ENCODE peak calls at places on chromosomes 11 and 22, in six cellular contexts. One of them, this sample, is unnamed.

GRCh38 chr11:67304511-67305113 is 1.3 kb downstream of the SSH3 start:
- DNase-seq in mammary epithelial cell: no peak
- DNase-seq in kidney epithelial cell: no peak
- DNase-seq in Caco-2: no peak
- DNase-seq in AG04450: no peak
- DNase-seq in bronchial epithelial cell: no peak
- DNase-seq in this sample: no peak

GRCh38 chr11:63920126-63920869 is 3.3 kb upstream of the RCOR2 start:
- DNase-seq in mammary epithelial cell: no peak
- DNase-seq in kidney epithelial cell: no peak
- DNase-seq in Caco-2: no peak
- DNase-seq in AG04450: no peak
- DNase-seq in bronchial epithelial cell: no peak
- DNase-seq in this sample: no peak

GRCh38 chr11:72228229-72228843 is 3.8 kb downstream of the INPPL1 start:
- DNase-seq in mammary epithelial cell: peak; percentile 34
- DNase-seq in kidney epithelial cell: no peak
- DNase-seq in Caco-2: no peak
- DNase-seq in AG04450: no peak
- DNase-seq in bronchial epithelial cell: no peak
- DNase-seq in this sample: no peak

GRCh38 chr11:124085583-124085982 is 29.7 kb upstream of the VWA5A start:
- DNase-seq in mammary epithelial cell: peak; percentile 66
- DNase-seq in kidney epithelial cell: no peak
- DNase-seq in Caco-2: no peak
- DNase-seq in AG04450: no peak
- DNase-seq in bronchial epithelial cell: peak; percentile 73
- DNase-seq in this sample: peak; percentile 9

GRCh38 chr11:126246636-126247035 is 22.1 kb downstream of the SRPRA start:
- DNase-seq in mammary epithelial cell: no peak
- DNase-seq in kidney epithelial cell: no peak
- DNase-seq in Caco-2: no peak
- DNase-seq in AG04450: no peak
- DNase-seq in bronchial epithelial cell: no peak
- DNase-seq in this sample: no peak

GRCh38 chr22:49969751-49970527 is 9.4 kb downstream of the PIM3 start:
- DNase-seq in mammary epithelial cell: no peak
- DNase-seq in kidney epithelial cell: no peak
- DNase-seq in Caco-2: no peak
- DNase-seq in AG04450: no peak
- DNase-seq in bronchial epithelial cell: no peak
- DNase-seq in this sample: no peak

GRCh38 chr11:8567597-8568198 is 26.3 kb downstream of the STK33 start:
- DNase-seq in mammary epithelial cell: peak; percentile 65
- DNase-seq in kidney epithelial cell: peak; percentile 7
- DNase-seq in Caco-2: no peak
- DNase-seq in AG04450: no peak
- DNase-seq in bronchial epithelial cell: peak; percentile 88
- DNase-seq in this sample: peak; percentile 3

GRCh38 chr11:72127923-72128322 is 7.6 kb upstream of the FOLR3 start:
- DNase-seq in mammary epithelial cell: no peak
- DNase-seq in kidney epithelial cell: no peak
- DNase-seq in Caco-2: no peak
- DNase-seq in AG04450: no peak
- DNase-seq in bronchial epithelial cell: no peak
- DNase-seq in this sample: no peak

GRCh38 chr22:24434472-24435322 is 7.3 kb downstream of the ADORA2A start:
- DNase-seq in mammary epithelial cell: no peak
- DNase-seq in kidney epithelial cell: no peak
- DNase-seq in Caco-2: no peak
- DNase-seq in AG04450: no peak
- DNase-seq in bronchial epithelial cell: no peak
- DNase-seq in this sample: no peak

GRCh38 chr11:8039530-8040260 is 41.3 kb upstream of the TUB start:
- DNase-seq in mammary epithelial cell: no peak
- DNase-seq in kidney epithelial cell: no peak
- DNase-seq in Caco-2: no peak
- DNase-seq in AG04450: no peak
- DNase-seq in bronchial epithelial cell: no peak
- DNase-seq in this sample: no peak

GRCh38 chr22:21443057-21443734 is 24.0 kb upstream of the TMEM191C start:
- DNase-seq in mammary epithelial cell: no peak
- DNase-seq in kidney epithelial cell: no peak
- DNase-seq in Caco-2: peak; percentile 0
- DNase-seq in AG04450: no peak
- DNase-seq in bronchial epithelial cell: no peak
- DNase-seq in this sample: no peak

GRCh38 chr11:85721191-85721590 is 35.2 kb upstream of the CCDC89 start:
- DNase-seq in mammary epithelial cell: no peak
- DNase-seq in kidney epithelial cell: no peak
- DNase-seq in Caco-2: no peak
- DNase-seq in AG04450: no peak
- DNase-seq in bronchial epithelial cell: no peak
- DNase-seq in this sample: no peak

GRCh38 chr22:28497188-28497587 is 182.5 kb downstream of the TTC28 start:
- DNase-seq in mammary epithelial cell: no peak
- DNase-seq in kidney epithelial cell: no peak
- DNase-seq in Caco-2: no peak
- DNase-seq in AG04450: no peak
- DNase-seq in bronchial epithelial cell: peak; percentile 15
- DNase-seq in this sample: no peak

GRCh38 chr11:34433899-34434298 is 4.8 kb upstream of the CAT start:
- DNase-seq in mammary epithelial cell: no peak
- DNase-seq in kidney epithelial cell: no peak
- DNase-seq in Caco-2: no peak
- DNase-seq in AG04450: no peak
- DNase-seq in bronchial epithelial cell: peak; percentile 80
- DNase-seq in this sample: no peak

GRCh38 chr11:122633219-122633829 is 22.2 kb upstream of the UBASH3B start:
- DNase-seq in mammary epithelial cell: peak; percentile 49
- DNase-seq in kidney epithelial cell: no peak
- DNase-seq in Caco-2: peak; percentile 58
- DNase-seq in AG04450: no peak
- DNase-seq in bronchial epithelial cell: peak; percentile 58
- DNase-seq in this sample: peak; percentile 61

GRCh38 chr11:68498313-68498712 is 37.8 kb downstream of the PPP6R3 start:
- DNase-seq in mammary epithelial cell: no peak
- DNase-seq in kidney epithelial cell: no peak
- DNase-seq in Caco-2: no peak
- DNase-seq in AG04450: no peak
- DNase-seq in bronchial epithelial cell: no peak
- DNase-seq in this sample: no peak

GRCh38 chr11:77557553-77557952 is 32.2 kb upstream of the AQP11 start:
- DNase-seq in mammary epithelial cell: no peak
- DNase-seq in kidney epithelial cell: no peak
- DNase-seq in Caco-2: peak; percentile 43
- DNase-seq in AG04450: no peak
- DNase-seq in bronchial epithelial cell: peak; percentile 10
- DNase-seq in this sample: no peak

GRCh38 chr11:55942785-55943392 is 6.7 kb upstream of the OR5I1 start:
- DNase-seq in mammary epithelial cell: peak; percentile 16
- DNase-seq in kidney epithelial cell: no peak
- DNase-seq in Caco-2: peak; percentile 57
- DNase-seq in AG04450: no peak
- DNase-seq in bronchial epithelial cell: peak; percentile 61
- DNase-seq in this sample: no peak

GRCh38 chr11:71284525-71285092 is 32.2 kb upstream of the SHANK2 start:
- DNase-seq in mammary epithelial cell: no peak
- DNase-seq in kidney epithelial cell: no peak
- DNase-seq in Caco-2: no peak
- DNase-seq in AG04450: no peak
- DNase-seq in bronchial epithelial cell: no peak
- DNase-seq in this sample: no peak

GRCh38 chr11:132111781-132112380 is 741.5 kb downstream of the NTM start:
- DNase-seq in mammary epithelial cell: peak; percentile 75
- DNase-seq in kidney epithelial cell: peak; percentile 49
- DNase-seq in Caco-2: no peak
- DNase-seq in AG04450: peak; percentile 73
- DNase-seq in bronchial epithelial cell: peak; percentile 78
- DNase-seq in this sample: peak; percentile 91

GRCh38 chr11:93614111-93614784 is 47.2 kb upstream of the CEP295 start:
- DNase-seq in mammary epithelial cell: no peak
- DNase-seq in kidney epithelial cell: no peak
- DNase-seq in Caco-2: peak; percentile 38
- DNase-seq in AG04450: no peak
- DNase-seq in bronchial epithelial cell: no peak
- DNase-seq in this sample: no peak

GRCh38 chr11:47944555-47945128 is 35.7 kb upstream of the PTPRJ start:
- DNase-seq in mammary epithelial cell: peak; percentile 24
- DNase-seq in kidney epithelial cell: no peak
- DNase-seq in Caco-2: no peak
- DNase-seq in AG04450: no peak
- DNase-seq in bronchial epithelial cell: peak; percentile 57
- DNase-seq in this sample: no peak

GRCh38 chr22:49717322-49717919 is 110.3 kb downstream of the BRD1 start:
- DNase-seq in mammary epithelial cell: no peak
- DNase-seq in kidney epithelial cell: no peak
- DNase-seq in Caco-2: no peak
- DNase-seq in AG04450: no peak
- DNase-seq in bronchial epithelial cell: no peak
- DNase-seq in this sample: no peak

GRCh38 chr11:132114185-132114584 is 743.8 kb downstream of the NTM start:
- DNase-seq in mammary epithelial cell: no peak
- DNase-seq in kidney epithelial cell: no peak
- DNase-seq in Caco-2: peak; percentile 53
- DNase-seq in AG04450: no peak
- DNase-seq in bronchial epithelial cell: peak; percentile 35
- DNase-seq in this sample: no peak

GRCh38 chr11:64876226-64876750 is 2.1 kb downstream of the EHD1 start:
- DNase-seq in mammary epithelial cell: no peak
- DNase-seq in kidney epithelial cell: no peak
- DNase-seq in Caco-2: no peak
- DNase-seq in AG04450: no peak
- DNase-seq in bronchial epithelial cell: no peak
- DNase-seq in this sample: no peak

GRCh38 chr11:74139151-74139918 is 31.5 kb downstream of the C2CD3 start:
- DNase-seq in mammary epithelial cell: no peak
- DNase-seq in kidney epithelial cell: no peak
- DNase-seq in Caco-2: no peak
- DNase-seq in AG04450: no peak
- DNase-seq in bronchial epithelial cell: no peak
- DNase-seq in this sample: no peak

GRCh38 chr11:6825333-6825744 is 20.1 kb upstream of the OR10A5 start:
- DNase-seq in mammary epithelial cell: peak; percentile 13
- DNase-seq in kidney epithelial cell: no peak
- DNase-seq in Caco-2: no peak
- DNase-seq in AG04450: no peak
- DNase-seq in bronchial epithelial cell: peak; percentile 17
- DNase-seq in this sample: no peak

GRCh38 chr22:32996702-32997101 is 61.5 kb downstream of the SYN3 start:
- DNase-seq in mammary epithelial cell: peak; percentile 83
- DNase-seq in kidney epithelial cell: no peak
- DNase-seq in Caco-2: no peak
- DNase-seq in AG04450: no peak
- DNase-seq in bronchial epithelial cell: peak; percentile 87
- DNase-seq in this sample: no peak
- H3K4me3 ChIP-seq in mammary epithelial cell: no peak overlapping the region
- H3K4me3 ChIP-seq in kidney epithelial cell: no peak overlapping the region
- H3K4me3 ChIP-seq in Caco-2: no peak overlapping the region
- H3K4me3 ChIP-seq in AG04450: no peak overlapping the region
- H3K4me3 ChIP-seq in bronchial epithelial cell: no peak overlapping the region
- H3K4me3 ChIP-seq in this sample: no peak overlapping the region

GRCh38 chr22:41963453-41964105 is 5.7 kb upstream of the SEPTIN3 start:
- DNase-seq in mammary epithelial cell: no peak
- DNase-seq in kidney epithelial cell: no peak
- DNase-seq in Caco-2: no peak
- DNase-seq in AG04450: no peak
- DNase-seq in bronchial epithelial cell: no peak
- DNase-seq in this sample: peak; percentile 72

GRCh38 chr22:41952713-41953112 is 763 bp downstream of the SMIM45 start:
- DNase-seq in mammary epithelial cell: no peak
- DNase-seq in kidney epithelial cell: no peak
- DNase-seq in Caco-2: no peak
- DNase-seq in AG04450: no peak
- DNase-seq in bronchial epithelial cell: no peak
- DNase-seq in this sample: no peak

DNA sequence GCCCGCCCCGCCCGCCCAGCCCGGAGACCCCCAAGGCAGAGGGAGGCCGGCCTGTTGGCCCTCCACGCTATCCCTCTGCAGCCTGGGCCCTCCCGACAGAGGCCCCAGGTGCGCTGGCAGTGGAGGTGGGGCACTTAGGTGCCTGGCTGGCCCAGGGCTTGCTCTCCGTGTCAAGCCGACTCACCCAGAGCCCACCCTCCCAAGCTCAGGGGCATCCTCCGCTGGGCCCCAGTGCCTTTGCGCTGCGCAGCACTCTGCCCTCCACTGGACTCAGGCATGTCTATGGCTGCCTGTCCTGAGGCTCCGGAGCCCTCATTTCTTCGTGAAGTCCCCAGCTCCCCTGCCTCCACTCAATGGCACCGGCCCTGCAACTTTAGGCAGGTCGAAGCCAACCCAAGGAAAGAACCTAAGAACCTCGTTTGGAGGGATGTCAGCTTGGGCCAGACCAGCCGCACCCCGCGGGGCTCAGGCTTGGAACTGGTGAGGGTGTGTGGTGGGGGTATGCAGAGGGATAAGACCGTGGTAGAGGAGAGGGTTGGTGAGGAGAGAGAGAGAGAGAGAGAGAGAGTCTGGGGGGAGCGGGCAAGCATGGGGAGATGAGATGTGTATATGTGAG is 6.1 kb downstream of the SMIM45 start:
- DNase-seq in mammary epithelial cell: no peak
- DNase-seq in kidney epithelial cell: no peak
- DNase-seq in Caco-2: no peak
- DNase-seq in AG04450: no peak
- DNase-seq in bronchial epithelial cell: no peak
- DNase-seq in this sample: no peak
- TF ChIP-seq CTCF in mammary epithelial cell: no peak
- TF ChIP-seq CTCF in kidney epithelial cell: no peak
- TF ChIP-seq CTCF in Caco-2: no peak
- TF ChIP-seq CTCF in AG04450: no peak
- TF ChIP-seq CTCF in bronchial epithelial cell: no peak
- TF ChIP-seq CTCF in this sample: no peak

GRCh38 chr11:13279487-13279834 is 1.9 kb downstream of the BMAL1 start:
- DNase-seq in mammary epithelial cell: no peak
- DNase-seq in kidney epithelial cell: no peak
- DNase-seq in Caco-2: no peak
- DNase-seq in AG04450: no peak
- DNase-seq in bronchial epithelial cell: no peak
- DNase-seq in this sample: no peak
- H3K4me3 ChIP-seq in mammary epithelial cell: peak overlapping the region; percentile 73
- H3K4me3 ChIP-seq in kidney epithelial cell: no peak overlapping the region
- H3K4me3 ChIP-seq in Caco-2: no peak overlapping the region
- H3K4me3 ChIP-seq in AG04450: no peak overlapping the region
- H3K4me3 ChIP-seq in bronchial epithelial cell: no peak overlapping the region
- H3K4me3 ChIP-seq in this sample: no peak overlapping the region

GRCh38 chr22:40346178-40347064 is at the start of gene ADSL:
- DNase-seq in mammary epithelial cell: peak; percentile 88
- DNase-seq in kidney epithelial cell: peak; percentile 57
- DNase-seq in Caco-2: peak; percentile 91
- DNase-seq in AG04450: peak; percentile 56
- DNase-seq in bronchial epithelial cell: peak; percentile 65
- DNase-seq in this sample: peak; percentile 61
- TF ChIP-seq CTCF in mammary epithelial cell: no peak
- TF ChIP-seq CTCF in kidney epithelial cell: no peak
- TF ChIP-seq CTCF in Caco-2: no peak
- TF ChIP-seq CTCF in AG04450: peak; percentile 14
- TF ChIP-seq CTCF in bronchial epithelial cell: no peak
- TF ChIP-seq CTCF in this sample: peak; percentile 24

GRCh38 chr11:43576834-43577521 is 103.6 kb upstream of the HSD17B12 start:
- DNase-seq in mammary epithelial cell: no peak
- DNase-seq in kidney epithelial cell: no peak
- DNase-seq in Caco-2: peak; percentile 74
- DNase-seq in AG04450: no peak
- DNase-seq in bronchial epithelial cell: peak; percentile 32
- DNase-seq in this sample: peak; percentile 15
- H3K4me3 ChIP-seq in mammary epithelial cell: no peak overlapping the region
- H3K4me3 ChIP-seq in kidney epithelial cell: no peak overlapping the region
- H3K4me3 ChIP-seq in Caco-2: no peak overlapping the region
- H3K4me3 ChIP-seq in AG04450: no peak overlapping the region
- H3K4me3 ChIP-seq in bronchial epithelial cell: no peak overlapping the region
- H3K4me3 ChIP-seq in this sample: no peak overlapping the region

This sample was measured in astrocyte of the cerebellum.